ENCODE peak calls at places on chromosomes 1 and 21, in five cellular contexts. I is lower lobe of right lung; E is tibial nerve; U is pancreas; N is effector memory CD4-positive, alpha-beta T cell. F is an unnamed sample. For H3K4me1, the result is how much of the 10 kb centered on the place peaks cover.

GRCh38 chr1:184052194-184052559 is 647 bp downstream of the TSEN15 start:
- DNase-seq in E (no peak), I (no peak), N (no peak), U (no peak), F (no peak)

GRCh38 chr1:201719812-201720521 is 109.0 kb upstream of the IPO9 start:
- DNase-seq in E (peak), U (no peak), I (no peak), N (no peak), F (no peak)

GRCh38 chr1:33050221-33051076 is 13.8 kb upstream of the AK2 start:
- DNase-seq in E (no peak), U (no peak), N (no peak), I (no peak), F (no peak)

GRCh38 chr1:30885580-30886513 is 22.7 kb downstream of the SDC3 start:
- DNase-seq in N (no peak), U (no peak), E (no peak), I (no peak), F (no peak)

GRCh38 chr1:54475357-54476230 is 69.4 kb upstream of the SSBP3 start:
- DNase-seq in I (no peak), N (peak), E (no peak), U (no peak), F (no peak)

GRCh38 chr1:119895102-119895501 is 1.2 kb downstream of the ADAM30 start:
- DNase-seq in E (no peak), N (no peak), U (no peak), I (no peak), F (no peak)

GRCh38 chr1:171999756-172000155 is 158.5 kb downstream of the DNM3 start:
- DNase-seq in U (no peak), I (no peak), E (no peak), N (no peak), F (no peak)

GRCh38 chr1:108107658-108108057 is 92.5 kb downstream of the SLC25A24 start:
- DNase-seq in E (no peak), I (no peak), U (no peak), N (no peak), F (no peak)

GRCh38 chr1:212698467-212699103 is 1.1 kb downstream of the BATF3 start:
- DNase-seq in I (no peak), E (no peak), N (no peak), U (no peak), F (no peak)

GRCh38 chr1:226064816-226065248 is 2.3 kb downstream of the H3-3A start:
- DNase-seq in E (no peak), U (peak), I (no peak), N (no peak), F (no peak)

GRCh38 chr1:92980732-92981647 is 19.7 kb upstream of the DIPK1A start:
- DNase-seq in I (no peak), N (peak), U (no peak), E (no peak), F (no peak)

GRCh38 chr1:33656467-33656866 is 184.0 kb downstream of the ZSCAN20 start:
- DNase-seq in N (no peak), U (no peak), E (no peak), I (no peak), F (no peak)

GRCh38 chr1:40381268-40382109 is 8.0 kb downstream of the SMAP2 start:
- DNase-seq in U (no peak), I (no peak), E (no peak), N (no peak), F (no peak)

GRCh38 chr21:29005696-29006095 is 13.0 kb upstream of the LTN1 start:
- DNase-seq in U (no peak), N (no peak), E (no peak), I (no peak), F (no peak)

GRCh38 chr1:51313268-51313852 is 17.0 kb downstream of the TTC39A start:
- DNase-seq in E (no peak), N (no peak), U (no peak), I (peak), F (no peak)

GRCh38 chr1:244092293-244093264 is 41.5 kb downstream of the ZBTB18 start:
- DNase-seq in N (no peak), E (no peak), I (no peak), U (no peak), F (no peak)

GRCh38 chr1:234125283-234125682 is 220.8 kb downstream of the SLC35F3 start:
- DNase-seq in N (no peak), E (no peak), I (no peak), U (no peak), F (peak)

GRCh38 chr1:210687582-210688279 is 359.0 kb downstream of the HHAT start:
- DNase-seq in N (no peak), U (no peak), I (no peak), E (no peak), F (no peak)

GRCh38 chr1:59025201-59025600 is 241.4 kb upstream of the JUN start:
- DNase-seq in E (no peak), I (no peak), U (no peak), N (no peak), F (no peak)

GRCh38 chr1:209619696-209620483 is 32.3 kb downstream of the LAMB3 start:
- DNase-seq in E (no peak), U (no peak), N (no peak), I (no peak), F (no peak)

GRCh38 chr1:32742132-32742947 is 39.8 kb upstream of the SYNC start:
- DNase-seq in N (no peak), E (no peak), I (no peak), U (peak), F (no peak)

GRCh38 chr1:212401838-212402582 is 12.7 kb downstream of the PACC1 start:
- DNase-seq in E (no peak), I (no peak), U (no peak), N (no peak), F (no peak)

GRCh38 chr1:16175610-16176553 is 20.0 kb upstream of the EPHA2 start:
- DNase-seq in N (no peak), U (peak), E (peak), I (peak), F (no peak)

GRCh38 chr21:43944181-43944633 is 67.9 kb upstream of the TRAPPC10 start:
- DNase-seq in I (no peak), U (no peak), E (no peak), N (no peak), F (no peak)

GRCh38 chr1:154851392-154852177 is 18.5 kb downstream of the KCNN3 start:
- DNase-seq in E (no peak), N (no peak), I (no peak), U (no peak), F (peak)

GRCh38 chr1:28510350-28511223 is 4.7 kb downstream of the RCC1 start:
- DNase-seq in U (no peak), E (no peak), I (no peak), N (no peak), F (no peak)

GRCh38 chr1:172120381-172120780 is 279.1 kb downstream of the DNM3 start:
- DNase-seq in U (no peak), N (no peak), E (no peak), I (no peak), F (no peak)

GRCh38 chr1:22154626-22155025 is 11.7 kb upstream of the WNT4 start:
- DNase-seq in U (no peak), I (no peak), E (no peak), N (no peak), F (no peak)

GRCh38 chr1:22153653-22154052 is 10.8 kb upstream of the WNT4 start:
- DNase-seq in U (no peak), I (no peak), E (no peak), N (no peak), F (no peak)

GRCh38 chr1:22154063-22154462 is 11.2 kb upstream of the WNT4 start:
- DNase-seq in U (no peak), E (no peak), N (no peak), I (no peak), F (no peak)

GRCh38 chr1:22157359-22157966 is 14.6 kb upstream of the WNT4 start:
- DNase-seq in I (no peak), N (no peak), U (no peak), E (no peak), F (no peak)

GRCh38 chr1:22155517-22155916 is 12.6 kb upstream of the WNT4 start:
- DNase-seq in U (no peak), E (no peak), I (no peak), N (no peak), F (no peak)
- H3K4me1 ChIP-seq in U (under half), E (under half), I (under half), N (under half), F (under half)

DNA sequence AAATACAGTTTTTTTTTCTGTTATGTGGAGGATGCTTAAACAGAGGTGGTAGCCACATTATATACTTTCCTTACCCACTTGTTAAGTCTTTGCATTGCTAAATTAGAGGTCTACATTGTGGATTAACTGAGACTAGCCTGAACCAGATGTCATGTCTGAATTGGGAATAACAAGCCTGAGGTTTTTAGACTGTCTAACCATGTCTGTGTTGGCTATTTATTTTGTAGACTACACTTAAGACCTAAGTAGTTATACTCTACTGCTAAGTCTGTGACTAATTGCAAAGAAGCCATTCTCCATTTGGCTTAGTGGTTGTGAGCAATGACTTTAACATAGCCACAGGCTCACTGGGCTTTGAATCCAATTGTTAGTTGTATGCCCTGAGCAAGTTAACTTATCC is 45.4 kb downstream of the CDC14A start:
- DNase-seq in U (no peak), N (no peak), I (no peak), E (no peak), F (no peak)
- H3K4me1 ChIP-seq in U (under half), N (half or more), I (under half), E (under half), F (under half)

DNA sequence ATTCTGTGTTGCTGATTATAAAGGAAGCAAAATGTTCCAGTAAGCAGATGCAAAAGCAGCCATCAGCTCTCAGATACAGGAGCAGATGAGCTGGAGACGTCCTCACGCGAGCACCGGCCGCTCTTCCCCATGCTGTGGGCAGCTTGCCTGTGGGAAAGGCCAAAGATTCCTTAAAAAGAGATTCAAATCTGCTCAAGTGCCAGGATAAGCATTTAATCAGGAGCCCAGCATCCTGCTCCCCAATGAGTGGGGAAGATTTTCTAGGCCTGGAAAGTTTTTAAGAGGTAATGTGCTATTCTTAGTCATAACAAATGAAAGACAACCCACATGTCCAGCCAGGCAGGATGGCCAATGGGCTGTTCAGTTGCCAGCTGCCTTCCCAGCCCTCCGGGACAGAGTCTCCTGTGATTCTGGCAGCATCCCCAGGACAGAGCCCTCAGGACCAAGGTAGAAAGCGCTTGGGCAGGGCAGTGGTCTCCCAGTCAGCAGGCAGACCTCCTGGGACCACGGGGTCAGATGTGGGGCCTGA is 108.2 kb upstream of the TMPRSS2 start:
- DNase-seq in E (no peak), N (no peak), I (no peak), U (no peak), F (no peak)
- H3K4me1 ChIP-seq in E (under half), N (under half), I (under half), U (under half), F (under half)

DNA sequence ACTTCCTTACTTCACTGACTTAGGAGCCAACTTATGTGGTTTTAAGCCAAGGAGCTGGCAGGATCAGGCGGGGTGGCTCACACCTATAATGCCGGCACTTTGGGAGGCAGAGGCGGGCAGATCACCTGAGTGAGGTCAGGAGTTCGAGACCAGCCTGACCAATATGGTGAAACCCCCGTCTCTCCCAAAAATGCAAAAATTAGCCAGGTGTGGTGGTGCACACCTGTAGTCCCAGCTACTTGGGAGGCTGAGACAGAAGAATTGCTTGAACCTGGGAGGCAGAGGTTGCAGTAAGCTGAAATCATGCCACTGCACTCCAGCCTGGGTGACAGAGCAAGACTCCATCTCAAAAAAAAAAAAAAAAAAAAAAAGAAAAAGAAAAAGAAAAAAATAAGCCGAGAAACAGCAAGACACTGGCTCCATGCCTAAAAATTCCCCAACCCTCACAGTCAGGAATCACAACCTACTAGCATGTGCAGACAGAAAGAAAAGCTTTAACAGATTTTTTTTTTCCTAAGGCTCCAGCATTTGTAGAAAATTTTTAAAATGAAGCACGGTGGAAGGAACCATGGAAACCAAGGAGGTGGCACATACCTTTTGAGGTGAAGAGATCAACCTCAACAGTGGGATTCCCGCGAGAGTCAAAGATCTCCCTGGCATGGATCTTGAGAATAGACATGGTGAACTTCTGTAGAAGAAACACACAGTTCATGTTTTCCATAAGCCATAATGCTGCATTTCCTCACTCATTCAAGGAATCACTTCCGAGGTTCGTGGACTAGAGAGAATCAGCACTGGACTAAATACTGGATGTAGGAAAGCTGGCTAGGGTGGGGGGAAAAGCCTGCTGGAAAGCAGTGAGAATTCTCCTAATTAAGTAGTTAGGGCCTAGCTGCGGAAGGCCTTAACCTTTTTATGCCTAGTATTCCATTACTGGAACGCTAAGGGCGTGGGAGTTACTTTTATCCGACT is 4.0 kb downstream of the ENO1 start:
- DNase-seq in I (no peak), E (no peak), U (no peak), N (no peak), F (no peak)
- H3K4me1 ChIP-seq in I (half or more), E (under half), U (under half), N (under half), F (under half)

GRCh38 chr1:2237773-2238172 is 9.7 kb downstream of the SKI start:
- DNase-seq in I (peak), N (no peak), U (no peak), E (no peak), F (no peak)
- H3K4me1 ChIP-seq in I (half or more), N (half or more), U (under half), E (under half), F (under half)

F was measured in Caco-2.